ENCODE peak calls at places on chromosomes 4 and X, in five cellular contexts. J, R, Z, M and P are unnamed samples.

GRCh38 chr4:183256756-183257385 is 63.2 kb downstream of the CLDN22 start:
- DNase-seq in J (peak; percentile 73), R (peak; percentile 36), Z (peak; percentile 65), M (no peak), P (peak; percentile 64)

GRCh38 chr4:152468408-152468807 is 67.5 kb downstream of the FBXW7 start:
- DNase-seq in J (no peak), R (no peak), Z (no peak), M (no peak), P (no peak)

GRCh38 chr4:117771647-117772337 is 262.5 kb upstream of the NDST3 start:
- DNase-seq in J (no peak), R (no peak), Z (no peak), M (no peak), P (peak; percentile 9)

GRCh38 chr4:6918345-6918744 is 8.7 kb downstream of the TBC1D14 start:
- DNase-seq in J (peak; percentile 76), R (no peak), Z (no peak), M (no peak), P (peak; percentile 47)

GRCh38 chrX:109959356-109959871 is 43.5 kb upstream of the TMEM164 start:
- DNase-seq in J (no peak), R (no peak), Z (no peak), M (no peak), P (no peak)

GRCh38 chr4:2714071-2714770 is 41.9 kb downstream of the TNIP2 start:
- DNase-seq in J (peak; percentile 42), R (peak; percentile 38), Z (no peak), M (no peak), P (no peak)

GRCh38 chr4:109947457-109947856 is 34.8 kb downstream of the EGF start:
- DNase-seq in J (no peak), R (no peak), Z (no peak), M (no peak), P (no peak)

GRCh38 chr4:184039963-184040383 is 134.9 kb downstream of the STOX2 start:
- DNase-seq in J (no peak), R (no peak), Z (no peak), M (no peak), P (no peak)

GRCh38 chrX:13197961-13198761 is 121.7 kb downstream of the ATXN3L start:
- DNase-seq in J (no peak), R (no peak), Z (no peak), M (no peak), P (no peak)

GRCh38 chr4:140081582-140082398 is 72.2 kb downstream of the MAML3 start:
- DNase-seq in J (no peak), R (no peak), Z (no peak), M (no peak), P (no peak)

GRCh38 chr4:78121338-78121904 is 64.3 kb downstream of the FRAS1 start:
- DNase-seq in J (no peak), R (no peak), Z (peak; percentile 69), M (no peak), P (no peak)

GRCh38 chr4:69714086-69714485 is 46.3 kb downstream of the SULT1B1 start:
- DNase-seq in J (no peak), R (no peak), Z (no peak), M (no peak), P (no peak)

GRCh38 chrX:41475611-41476241 is 28.6 kb downstream of the NYX start:
- DNase-seq in J (no peak), R (no peak), Z (no peak), M (no peak), P (no peak)

GRCh38 chrX:95056901-95057300 is 1382.9 kb downstream of the FAM133A start:
- DNase-seq in J (no peak), R (no peak), Z (no peak), M (no peak), P (no peak)

GRCh38 chr4:145609494-145610427 is 9.4 kb upstream of the MMAA start:
- DNase-seq in J (no peak), R (peak; percentile 53), Z (no peak), M (no peak), P (no peak)

GRCh38 chr4:153529646-153530045 is 63.5 kb downstream of the TMEM131L start:
- DNase-seq in J (no peak), R (no peak), Z (no peak), M (no peak), P (no peak)

GRCh38 chr4:169658196-169658595 is 37.8 kb downstream of the CLCN3 start:
- DNase-seq in J (no peak), R (no peak), Z (no peak), M (no peak), P (no peak)

GRCh38 chrX:9729161-9729885 is 36.3 kb downstream of the GPR143 start:
- DNase-seq in J (no peak), R (no peak), Z (no peak), M (no peak), P (no peak)

GRCh38 chrX:37755073-37755472 is 24.8 kb upstream of the CYBB start:
- DNase-seq in J (no peak), R (no peak), Z (no peak), M (no peak), P (no peak)

GRCh38 chr4:172207258-172207657 is 394.1 kb downstream of the GALNTL6 start:
- DNase-seq in J (no peak), R (no peak), Z (no peak), M (no peak), P (no peak)

GRCh38 chr4:140095694-140096482 is 58.1 kb downstream of the MAML3 start:
- DNase-seq in J (no peak), R (peak; percentile 68), Z (peak; percentile 55), M (peak; percentile 87), P (no peak)

GRCh38 chrX:138150709-138151108 is 560.8 kb downstream of the FGF13 start:
- DNase-seq in J (no peak), R (no peak), Z (no peak), M (no peak), P (no peak)

GRCh38 chr4:10625130-10625529 is 59.4 kb downstream of the CLNK start:
- DNase-seq in J (no peak), R (no peak), Z (no peak), M (no peak), P (no peak)

GRCh38 chr4:11106190-11106589 is 322.5 kb downstream of the HS3ST1 start:
- DNase-seq in J (no peak), R (no peak), Z (no peak), M (no peak), P (no peak)

GRCh38 chr4:3484057-3484973 is 21.2 kb downstream of the DOK7 start:
- DNase-seq in J (peak; percentile 91), R (no peak), Z (no peak), M (no peak), P (peak; percentile 78)

GRCh38 chr4:23999714-24000113 is 109.9 kb upstream of the PPARGC1A start:
- DNase-seq in J (no peak), R (no peak), Z (no peak), M (no peak), P (no peak)

GRCh38 chrX:102739642-102740041 is 19.1 kb downstream of the GPRASP3 start:
- DNase-seq in J (no peak), R (no peak), Z (no peak), M (no peak), P (no peak)

GRCh38 chrX:140766024-140766611 is 56.6 kb downstream of the LINC00632 start:
- DNase-seq in J (no peak), R (peak; percentile 38), Z (no peak), M (peak; percentile 27), P (no peak)

GRCh38 chr4:4420421-4420820 is 33.5 kb downstream of the NSG1 start:
- DNase-seq in J (no peak), R (no peak), Z (no peak), M (no peak), P (no peak)

GRCh38 chrX:136975642-136976518 is 57.9 kb downstream of the GPR101 start:
- DNase-seq in J (no peak), R (no peak), Z (no peak), M (no peak), P (no peak)

GRCh38 chr4:153750197-153750817 is 9.5 kb downstream of the RNF175 start:
- DNase-seq in J (no peak), R (peak; percentile 56), Z (no peak), M (peak; percentile 24), P (peak; percentile 45)

GRCh38 chr4:140253556-140254027 is 99.6 kb upstream of the MAML3 start:
- DNase-seq in J (no peak), R (no peak), Z (no peak), M (no peak), P (no peak)

GRCh38 chrX:106919932-106920452 is at the start of gene CLDN2:
- DNase-seq in J (no peak), R (no peak), Z (no peak), M (no peak), P (no peak)

DNA sequence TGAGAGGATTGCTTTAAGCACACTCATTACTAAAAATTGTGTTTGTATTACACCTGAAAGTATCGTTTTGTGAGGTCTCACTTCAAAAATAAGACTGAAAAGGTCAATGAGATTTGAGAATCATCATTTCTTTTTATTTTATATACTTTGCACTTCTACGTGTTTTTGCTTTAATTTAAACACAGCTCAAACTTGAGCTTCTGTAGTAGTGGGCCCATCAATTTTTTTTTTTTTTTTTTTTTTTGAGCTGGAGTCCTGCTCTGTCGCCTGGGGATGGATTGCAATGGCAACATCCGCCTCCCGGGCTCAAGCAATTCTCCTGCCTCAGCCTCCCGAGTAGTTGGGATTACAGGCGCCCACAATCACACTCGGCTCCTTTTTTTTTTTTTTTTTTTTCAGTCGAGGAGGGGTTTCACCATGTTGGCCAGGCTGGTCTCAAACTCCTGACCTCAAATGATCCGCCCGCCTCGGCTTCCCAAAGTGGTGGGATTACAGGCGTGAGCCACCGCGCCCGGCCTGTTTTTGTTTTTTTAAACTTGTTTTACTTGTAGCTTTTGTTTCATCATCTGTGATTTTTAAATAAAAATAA is 1.5 kb downstream of the GSTCD start:
- DNase-seq in J (no peak), R (no peak), Z (no peak), M (no peak), P (no peak)
- H3K4me3 ChIP-seq in J (no peak overlapping the region), R (no peak overlapping the region), Z (no peak overlapping the region), M (no peak overlapping the region), P (no peak overlapping the region)

DNA sequence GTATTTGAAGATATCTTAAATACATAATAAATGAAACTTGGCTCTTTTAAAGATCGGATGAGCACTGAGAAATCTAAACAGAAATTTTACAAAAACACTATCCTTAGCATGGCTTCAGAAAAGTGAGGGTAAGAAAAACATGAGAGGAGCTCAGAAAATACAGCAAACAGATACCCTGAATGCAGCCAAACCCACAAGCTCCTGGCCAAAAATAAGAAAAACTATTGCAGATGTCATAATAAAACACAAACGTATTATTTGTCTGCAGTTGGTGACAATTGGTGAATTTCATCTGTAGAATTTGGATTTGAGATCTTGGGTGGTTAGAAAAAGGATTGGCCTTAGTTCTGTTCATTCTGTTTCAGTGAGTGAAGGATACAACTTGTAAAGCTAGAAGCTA is 603.9 kb downstream of the INPP4B start:
- DNase-seq in J (no peak), R (no peak), Z (no peak), M (no peak), P (no peak)
- H3K4me3 ChIP-seq in J (no peak overlapping the region), R (no peak overlapping the region), Z (no peak overlapping the region), M (no peak overlapping the region), P (no peak overlapping the region)

DNA sequence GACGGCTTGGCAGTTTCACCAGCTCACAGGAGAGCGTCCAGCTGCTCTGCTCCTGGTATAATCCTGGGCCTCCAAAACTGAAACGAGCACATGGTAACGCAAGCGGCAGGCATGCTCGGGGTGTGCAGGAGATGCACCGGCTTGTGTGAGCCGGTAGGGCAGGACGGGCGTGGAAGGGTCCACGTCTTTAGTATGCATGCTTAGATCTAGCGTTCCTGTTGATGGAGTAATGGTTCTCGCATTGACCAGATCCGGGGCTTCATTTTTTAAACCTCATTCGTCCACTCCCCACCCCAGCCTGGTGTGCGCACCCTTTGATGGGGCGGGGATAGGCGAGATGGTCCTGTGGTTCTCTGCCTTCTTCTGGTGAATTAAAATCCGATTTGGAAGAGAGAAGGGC is 39.7 kb downstream of the FAM149A start:
- DNase-seq in J (no peak), R (no peak), Z (no peak), M (no peak), P (peak; percentile 30)
- H3K4me3 ChIP-seq in J (peak overlapping the region; percentile 42), R (no peak overlapping the region), Z (peak overlapping the region; percentile 62), M (peak overlapping the region; percentile 51), P (no peak overlapping the region)

GRCh38 chr4:113976937-113977855 is 2.3 kb downstream of the ARSJ start:
- DNase-seq in J (no peak), R (no peak), Z (no peak), M (no peak), P (no peak)
- H3K4me3 ChIP-seq in J (no peak overlapping the region), R (no peak overlapping the region), Z (peak overlapping the region; percentile 64), M (peak overlapping the region; percentile 83), P (no peak overlapping the region)